ENCODE peak calls at places on chromosome 18, in six cellular contexts. I is ovary, E is breast epithelium, O is IMR-90, T is GM12878, D is thyroid gland. Z is an unnamed sample.

GRCh38 chr18:70380915-70381896 is 92.4 kb downstream of the SOCS6 start:
- DNase-seq in O (no peak), E (peak), I (no peak), D (no peak), T (no peak), Z (no peak)

GRCh38 chr18:35047697-35048292 is 6.6 kb downstream of the MAPRE2 start:
- DNase-seq in I (no peak), O (no peak), T (no peak), E (no peak), D (no peak), Z (no peak)

GRCh38 chr18:499351-500229 is 911 bp downstream of the COLEC12 start:
- DNase-seq in D (no peak), O (peak), E (no peak), T (no peak), I (no peak), Z (no peak)

GRCh38 chr18:11004294-11004693 is 145.1 kb downstream of the PIEZO2 start:
- DNase-seq in T (peak), I (no peak), E (no peak), O (peak), D (no peak), Z (no peak)

GRCh38 chr18:73153271-73153670 is 285.5 kb upstream of the NETO1 start:
- DNase-seq in T (no peak), D (no peak), I (no peak), O (peak), E (no peak), Z (no peak)

GRCh38 chr18:32469190-32469611 is 1.5 kb downstream of the GAREM1 start:
- DNase-seq in E (no peak), D (peak), O (peak), I (peak), T (no peak), Z (peak)

GRCh38 chr18:8045890-8046289 is 478.8 kb downstream of the PTPRM start:
- DNase-seq in D (no peak), T (no peak), O (no peak), I (no peak), E (no peak), Z (no peak)

GRCh38 chr18:47577520-47577919 is 326.1 kb upstream of the SKOR2 start:
- DNase-seq in O (no peak), T (no peak), I (no peak), D (no peak), E (no peak), Z (no peak)

GRCh38 chr18:75344615-75345014 is 82.9 kb downstream of the SMIM21 start:
- DNase-seq in T (no peak), D (no peak), O (no peak), I (no peak), E (no peak), Z (no peak)

GRCh38 chr18:69978743-69979715 is 31.4 kb upstream of the CD226 start:
- DNase-seq in E (no peak), T (no peak), I (no peak), D (no peak), O (no peak), Z (no peak)

GRCh38 chr18:58668211-58668610 is 3.1 kb upstream of the MALT1 start:
- DNase-seq in D (no peak), E (no peak), O (no peak), T (no peak), I (no peak), Z (no peak)

GRCh38 chr18:59954746-59955145 is 55.0 kb downstream of the PMAIP1 start:
- DNase-seq in E (no peak), T (no peak), D (no peak), O (peak), I (no peak), Z (no peak)

GRCh38 chr18:55084546-55084945 is 125.3 kb upstream of the CCDC68 start:
- DNase-seq in I (no peak), D (no peak), T (no peak), O (no peak), E (no peak), Z (no peak)

GRCh38 chr18:63141777-63142176 is 177.8 kb downstream of the BCL2 start:
- DNase-seq in E (no peak), O (no peak), D (no peak), T (peak), I (no peak), Z (no peak)

GRCh38 chr18:63137999-63138448 is 181.5 kb downstream of the BCL2 start:
- DNase-seq in T (no peak), D (no peak), O (no peak), I (no peak), E (no peak), Z (no peak)

GRCh38 chr18:63140997-63141776 is 178.4 kb downstream of the BCL2 start:
- DNase-seq in E (no peak), T (no peak), I (no peak), O (no peak), D (no peak), Z (no peak)

GRCh38 chr18:63140038-63140450 is 179.5 kb downstream of the BCL2 start:
- DNase-seq in O (no peak), D (no peak), T (peak), E (no peak), I (no peak), Z (no peak)

DNA sequence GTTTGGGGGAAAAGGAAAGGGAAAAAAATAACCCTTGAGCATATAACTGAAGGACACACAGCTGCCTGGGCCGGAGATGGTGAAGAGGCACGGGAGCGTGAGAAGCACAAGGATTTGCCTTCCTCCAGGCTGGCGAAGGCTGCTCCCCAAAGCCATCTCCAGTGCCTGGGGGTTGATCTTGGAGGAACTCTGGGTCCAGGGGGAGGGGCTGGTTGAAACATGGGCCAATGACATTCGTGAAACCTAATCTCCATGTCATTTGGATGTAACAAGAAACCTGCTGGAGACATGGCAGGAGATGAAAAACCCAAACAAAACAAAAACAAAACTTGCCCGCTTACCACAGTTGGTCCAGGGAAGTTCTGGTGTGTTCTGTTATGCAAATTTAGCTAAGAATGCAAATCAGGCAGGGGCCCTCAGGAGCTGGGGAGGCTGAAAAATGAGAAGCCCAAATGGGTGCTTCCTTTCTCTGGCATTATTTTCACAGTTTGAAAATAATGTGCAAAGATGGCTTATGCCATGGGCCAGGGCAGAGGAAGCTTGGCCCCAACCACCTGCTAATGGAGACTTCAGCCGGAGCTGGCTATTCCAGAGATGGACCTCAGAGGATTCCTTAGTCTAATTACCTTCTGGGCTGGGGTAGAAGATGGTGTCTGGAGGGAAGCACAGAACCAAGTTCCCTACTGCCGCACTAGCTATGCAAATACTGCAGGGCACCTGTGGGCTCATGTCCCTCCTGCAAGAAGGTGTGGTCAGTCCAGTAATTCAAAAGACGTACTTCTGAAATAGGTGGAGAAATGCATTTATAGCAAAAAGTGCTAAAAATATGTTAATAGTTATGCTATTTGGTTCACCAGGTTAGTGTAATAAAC is 180.9 kb downstream of the BCL2 start:
- DNase-seq in O (no peak), D (no peak), E (no peak), I (no peak), T (peak), Z (no peak)
- H3K4me3 ChIP-seq in O (no peak), D (no peak), E (peak), I (no peak), T (peak), Z (no peak)

DNA sequence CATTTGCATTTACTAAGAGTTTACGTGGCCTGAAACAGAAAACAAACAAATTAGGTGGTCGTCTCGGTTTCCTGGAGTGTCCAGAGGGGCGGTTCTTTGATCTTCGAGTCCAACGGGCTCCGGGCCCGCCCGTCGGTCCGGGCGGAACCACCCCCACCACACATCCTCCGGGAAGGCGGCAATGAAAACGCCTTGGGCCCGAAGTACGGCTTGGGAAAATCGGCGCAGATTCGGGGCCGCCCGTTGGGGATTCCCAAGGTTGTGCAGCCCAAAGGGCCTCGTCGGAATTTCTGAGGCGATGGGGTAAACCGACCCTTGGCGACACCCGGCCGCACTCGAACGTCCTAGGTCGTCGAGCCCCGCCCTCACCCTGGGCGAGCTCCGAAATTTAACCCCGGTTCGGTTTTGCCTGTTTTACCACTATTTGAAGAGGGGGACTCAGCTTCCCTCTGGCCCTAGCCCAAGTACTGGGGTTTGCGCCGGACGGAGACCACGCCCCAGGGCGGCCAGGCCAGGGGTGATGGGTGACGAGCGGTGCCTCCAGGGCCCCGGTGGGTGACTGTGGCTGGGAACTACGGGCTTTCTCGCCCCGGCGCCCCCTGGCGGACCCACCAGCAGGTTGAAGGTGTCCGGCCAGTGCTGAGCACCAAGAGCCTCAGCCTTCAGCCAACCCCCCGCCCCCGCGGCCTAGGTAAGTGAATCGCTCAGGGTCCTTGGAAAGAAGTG is 1.9 kb upstream of the CFAP53 start:
- DNase-seq in I (peak), E (peak), D (peak), O (peak), T (peak), Z (peak)
- TF ChIP-seq POLR2A in I (no peak), E (no peak), D (no peak), O (no peak), T (peak), Z (no peak)

DNA sequence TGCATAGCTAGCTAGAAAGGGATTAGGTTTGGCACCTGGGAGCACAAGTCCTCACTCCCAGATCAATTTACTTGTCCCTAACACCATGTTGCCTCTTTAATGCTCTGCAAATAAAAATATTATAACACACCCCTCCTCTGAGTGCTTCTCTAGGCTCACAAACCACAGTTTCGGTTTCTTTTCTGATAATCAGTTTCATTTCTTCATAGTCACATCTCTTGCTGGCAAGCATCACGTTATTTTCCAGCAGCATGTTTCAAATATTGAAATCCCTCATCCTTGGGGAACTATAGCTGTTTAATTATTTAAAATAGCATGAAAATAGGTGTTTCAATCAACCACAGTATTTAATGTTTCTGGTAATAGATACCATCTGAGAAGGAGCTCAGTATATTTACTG is 13.9 kb upstream of the SMCHD1 start:
- DNase-seq in T (peak), D (no peak), O (peak), E (no peak), I (no peak), Z (no peak)
- H3K4me3 ChIP-seq in T (peak), D (no peak), O (no peak), E (peak), I (no peak), Z (no peak)

GRCh38 chr18:50878345-50879301 is at the start of gene ME2:
- DNase-seq in O (peak), E (peak), T (peak), D (peak), I (peak), Z (peak)
- TF ChIP-seq POLR2A in O (peak), E (peak), T (peak), D (peak), I (peak), Z (peak)

GRCh38 chr18:76801567-76802505 is 20.5 kb upstream of the ZNF236 start:
- DNase-seq in E (no peak), I (peak), T (no peak), O (peak), D (peak), Z (peak)

GRCh38 chr18:76806301-76806700 is 16.1 kb upstream of the ZNF236 start:
- DNase-seq in D (no peak), T (no peak), O (no peak), E (no peak), I (no peak), Z (no peak)

GRCh38 chr18:76803413-76803812 is 18.9 kb upstream of the ZNF236 start:
- DNase-seq in O (no peak), T (no peak), I (no peak), D (no peak), E (no peak), Z (no peak)

GRCh38 chr18:76805221-76805620 is 17.1 kb upstream of the ZNF236 start:
- DNase-seq in D (no peak), I (no peak), O (peak), T (no peak), E (no peak), Z (no peak)

GRCh38 chr18:76803814-76804213 is 18.5 kb upstream of the ZNF236 start:
- DNase-seq in I (peak), O (peak), E (no peak), T (peak), D (peak), Z (peak)
- H3K4me3 ChIP-seq in I (no peak), O (no peak), E (no peak), T (no peak), D (no peak), Z (no peak)

DNA sequence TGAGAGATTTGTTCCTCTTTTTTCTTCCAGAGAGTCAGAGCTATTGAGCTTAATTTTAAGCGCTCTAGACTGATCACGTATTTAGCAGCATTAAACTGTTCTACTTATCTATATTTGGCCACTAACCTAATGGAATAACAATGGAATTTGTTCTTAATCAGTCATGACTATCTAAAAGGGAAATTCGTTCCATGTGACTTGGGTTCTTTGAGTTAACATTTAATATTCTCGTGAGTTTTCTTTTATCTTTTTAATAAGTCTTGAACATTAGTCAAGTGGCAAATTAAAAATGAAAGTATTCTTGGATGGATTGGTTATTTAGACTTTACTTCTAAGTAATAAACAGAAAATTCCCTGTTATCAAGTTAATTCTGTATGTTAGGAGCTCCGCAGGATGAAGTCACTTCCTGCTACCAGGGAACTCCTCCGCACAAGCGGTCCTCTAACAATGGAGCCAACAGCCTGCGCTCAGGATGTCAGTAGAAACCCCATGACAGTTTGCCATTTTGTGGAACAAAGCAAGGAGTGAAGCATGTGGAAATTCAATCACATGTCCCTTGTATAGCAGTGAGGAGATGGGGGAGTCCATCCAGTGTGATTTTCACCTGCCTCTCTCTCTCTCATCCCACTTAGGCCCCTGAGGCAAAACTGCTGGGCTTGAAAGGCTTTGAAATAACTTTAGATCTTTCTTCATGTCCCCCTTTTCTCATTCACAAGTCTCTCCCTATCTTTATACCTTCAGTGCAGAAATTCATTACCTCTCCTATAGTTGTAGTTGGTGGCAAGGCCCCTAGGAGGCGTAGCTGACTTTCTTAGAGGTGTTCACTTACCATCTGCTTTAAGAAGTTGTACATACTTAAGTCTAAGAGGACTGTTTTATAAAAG is 138.1 kb downstream of the WDR7 start:
- DNase-seq in D (no peak), T (no peak), E (no peak), O (peak), I (no peak), Z (no peak)
- TF ChIP-seq POLR2A in D (no peak), T (no peak), E (no peak), O (no peak), I (no peak), Z (no peak)

GRCh38 chr18:74243127-74243526 is 48.6 kb downstream of the CYB5A start:
- DNase-seq in I (no peak), T (no peak), O (no peak), E (no peak), D (no peak), Z (no peak)

GRCh38 chr18:74239567-74239966 is 52.2 kb downstream of the CYB5A start:
- DNase-seq in E (no peak), T (no peak), O (no peak), D (no peak), I (no peak), Z (no peak)

GRCh38 chr18:74242451-74243096 is 49.2 kb downstream of the CYB5A start:
- DNase-seq in E (no peak), T (no peak), D (no peak), O (no peak), I (no peak), Z (peak)

GRCh38 chr18:74241426-74241825 is 50.3 kb downstream of the CYB5A start:
- DNase-seq in D (no peak), E (no peak), I (no peak), O (no peak), T (no peak), Z (no peak)

GRCh38 chr18:74241970-74242369 is 49.8 kb downstream of the CYB5A start:
- DNase-seq in O (no peak), T (no peak), D (no peak), E (no peak), I (no peak), Z (no peak)
- H3K4me3 ChIP-seq in O (no peak), T (no peak), D (no peak), E (no peak), I (no peak), Z (no peak)

GRCh38 chr18:36828630-36829361 is at the start of the genes KIAA1328 and TPGS2:
- DNase-seq in I (peak), D (peak), O (peak), E (peak), T (peak), Z (peak)
- TF ChIP-seq POLR2A in I (peak), D (no peak), O (peak), E (no peak), T (peak), Z (peak)

DNA sequence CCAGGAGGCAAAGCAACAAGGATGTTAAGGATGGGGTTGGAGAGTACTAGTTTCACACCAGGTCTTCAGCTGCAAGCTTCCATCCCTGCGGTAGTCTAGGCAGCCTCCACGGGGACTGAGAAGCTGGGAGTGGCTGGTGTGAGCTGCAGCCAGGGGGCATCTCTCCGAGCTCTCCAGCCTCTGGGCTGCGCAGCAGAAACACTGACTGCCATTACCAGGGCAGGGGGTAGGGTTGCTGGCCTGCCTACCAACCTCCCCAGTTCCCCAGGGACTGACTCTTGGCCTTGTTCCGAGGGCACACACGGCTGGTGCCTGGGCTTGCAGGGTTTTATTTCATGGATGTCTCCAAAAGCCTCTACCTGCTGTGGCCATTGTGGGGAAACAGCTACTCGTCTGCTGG is 15.9 kb downstream of the GATA6 start:
- DNase-seq in T (no peak), O (no peak), E (no peak), D (no peak), I (peak), Z (no peak)
- H3K4me3 ChIP-seq in T (no peak), O (no peak), E (no peak), D (no peak), I (no peak), Z (no peak)

DNA sequence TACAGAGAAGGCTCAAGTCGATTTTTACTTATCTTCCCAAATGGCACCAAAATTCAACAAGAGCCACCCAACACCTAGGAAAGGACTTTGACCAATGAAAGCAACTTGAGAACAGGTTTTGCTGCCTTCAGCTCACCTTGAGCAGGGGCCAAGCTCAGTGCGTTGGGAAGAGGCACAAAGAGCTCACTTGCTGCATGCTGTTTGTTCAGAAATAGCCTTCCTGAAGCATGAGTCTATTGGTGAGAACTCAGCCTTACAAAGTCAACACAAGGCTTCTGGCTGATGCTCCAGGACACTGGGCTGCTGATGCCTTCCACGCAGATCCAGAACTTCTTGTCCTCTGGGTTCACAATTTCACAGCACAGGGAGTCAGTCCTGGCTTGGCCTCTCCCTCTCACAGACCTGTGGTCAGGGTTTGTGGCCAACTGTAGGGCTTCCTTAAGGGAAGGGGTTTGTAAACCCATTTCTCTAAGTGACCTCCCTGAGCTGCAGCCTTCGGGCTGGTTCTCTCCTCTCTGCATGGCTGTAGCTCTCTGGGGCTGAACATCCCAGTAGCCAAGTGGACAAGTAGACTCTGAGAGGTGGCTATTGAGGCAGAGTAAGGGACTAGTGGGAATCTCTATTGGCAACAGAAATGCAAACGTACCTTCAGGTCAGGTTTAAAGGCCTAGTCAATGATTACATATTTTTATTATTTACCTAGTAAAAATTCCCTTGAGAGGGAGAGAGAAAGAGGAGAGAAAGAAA is 124.7 kb upstream of the GATA6 start:
- DNase-seq in O (no peak), T (no peak), I (no peak), E (peak), D (peak), Z (no peak)
- TF ChIP-seq POLR2A in O (no peak), T (no peak), I (no peak), E (no peak), D (no peak), Z (no peak)

Z was measured in right lobe of liver.